ENCODE peak calls at places on chromosomes 3 and 15, in ten cellular contexts. K, H, W, S, R, T, D, E, F and Y are unnamed samples. For H3K4me1, the result is how much of the 10 kb centered on the place peaks cover.

GRCh38 chr15:63636518-63637061 is 39.4 kb downstream of the FBXL22 start:
- DNase-seq in K (no peak), H (no peak), W (no peak), S (no peak), R (no peak), T (no peak), D (no peak), E (no peak), F (no peak), Y (no peak)

GRCh38 chr15:62989366-62990055 is 53.0 kb upstream of the TPM1 start:
- DNase-seq in K (no peak), H (no peak), W (no peak), S (no peak), R (no peak), T (no peak), D (no peak), E (no peak), F (no peak), Y (peak)

GRCh38 chr15:66842710-66843441 is 140.8 kb downstream of the SMAD6 start:
- DNase-seq in K (peak), H (peak), W (no peak), S (peak), R (peak), T (peak), D (no peak), E (peak), F (peak), Y (peak)

GRCh38 chr15:68518785-68519430 is 59.9 kb upstream of the CORO2B start:
- DNase-seq in K (no peak), H (no peak), W (no peak), S (no peak), R (no peak), T (no peak), D (no peak), E (no peak), F (no peak), Y (no peak)

GRCh38 chr3:126525091-126525852 is 1.3 kb downstream of the CHST13 start:
- DNase-seq in K (peak), H (no peak), W (no peak), S (no peak), R (no peak), T (no peak), D (no peak), E (peak), F (no peak), Y (no peak)

GRCh38 chr3:48301814-48302194 is 31.7 kb downstream of the SPINK8 start:
- DNase-seq in K (peak), H (peak), W (no peak), S (peak), R (peak), T (peak), D (no peak), E (peak), F (peak), Y (peak)

GRCh38 chr3:31252216-31253185 is 280.2 kb upstream of the STT3B start:
- DNase-seq in K (no peak), H (no peak), W (no peak), S (no peak), R (no peak), T (no peak), D (no peak), E (no peak), F (no peak), Y (no peak)

GRCh38 chr3:127734754-127735473 is 62.2 kb downstream of the ABTB1 start:
- DNase-seq in K (no peak), H (peak), W (no peak), S (peak), R (peak), T (peak), D (no peak), E (no peak), F (no peak), Y (peak)

GRCh38 chr3:65758871-65759598 is 279.7 kb downstream of the MAGI1 start:
- DNase-seq in K (no peak), H (no peak), W (no peak), S (no peak), R (no peak), T (peak), D (no peak), E (no peak), F (no peak), Y (peak)

GRCh38 chr3:13219077-13219901 is 146.1 kb upstream of the IQSEC1 start:
- DNase-seq in K (peak), H (no peak), W (no peak), S (no peak), R (peak), T (no peak), D (no peak), E (no peak), F (no peak), Y (peak)

GRCh38 chr3:15982667-15983145 is 184.9 kb upstream of the ANKRD28 start:
- DNase-seq in K (no peak), H (peak), W (no peak), S (no peak), R (peak), T (peak), D (peak), E (no peak), F (no peak), Y (peak)

GRCh38 chr3:162295323-162295983 is 798.8 kb downstream of the OTOL1 start:
- DNase-seq in K (no peak), H (peak), W (no peak), S (no peak), R (no peak), T (peak), D (peak), E (no peak), F (no peak), Y (peak)

GRCh38 chr15:55183679-55184078 is 13.1 kb downstream of the RSL24D1 start:
- DNase-seq in K (no peak), H (no peak), W (no peak), S (no peak), R (no peak), T (no peak), D (no peak), E (no peak), F (no peak), Y (no peak)

GRCh38 chr3:12905316-12906071 is 64.1 kb upstream of the RPL32 start:
- DNase-seq in K (peak), H (no peak), W (no peak), S (no peak), R (no peak), T (no peak), D (no peak), E (peak), F (no peak), Y (no peak)

GRCh38 chr3:54939591-54940300 is 11.9 kb upstream of the LRTM1 start:
- DNase-seq in K (no peak), H (no peak), W (no peak), S (no peak), R (no peak), T (no peak), D (no peak), E (no peak), F (no peak), Y (peak)

GRCh38 chr3:12370758-12371157 is 81.9 kb downstream of the PPARG start:
- DNase-seq in K (no peak), H (peak), W (peak), S (no peak), R (no peak), T (peak), D (no peak), E (no peak), F (no peak), Y (peak)

GRCh38 chr3:141184430-141184829 is 47.2 kb upstream of the PXYLP1 start:
- DNase-seq in K (no peak), H (no peak), W (no peak), S (no peak), R (no peak), T (no peak), D (no peak), E (no peak), F (no peak), Y (no peak)

GRCh38 chr15:55588070-55588817 is at the start of gene PYGO1:
- DNase-seq in K (peak), H (peak), W (peak), S (peak), R (peak), T (peak), D (no peak), E (peak), F (peak), Y (peak)

GRCh38 chr15:85361306-85361705 is 19.1 kb upstream of the AKAP13 start:
- DNase-seq in K (no peak), H (no peak), W (no peak), S (no peak), R (no peak), T (no peak), D (no peak), E (no peak), F (no peak), Y (no peak)

GRCh38 chr15:25439456-25439836 is 622 bp upstream of the UBE3A start:
- DNase-seq in K (no peak), H (no peak), W (no peak), S (no peak), R (no peak), T (peak), D (no peak), E (no peak), F (no peak), Y (peak)

GRCh38 chr15:88454867-88455810 is 12.0 kb downstream of the MRPL46 start:
- DNase-seq in K (peak), H (peak), W (peak), S (peak), R (peak), T (peak), D (peak), E (peak), F (peak), Y (peak)

GRCh38 chr3:82055792-82056191 is 294.3 kb upstream of the GBE1 start:
- DNase-seq in K (no peak), H (no peak), W (no peak), S (no peak), R (no peak), T (no peak), D (no peak), E (no peak), F (no peak), Y (no peak)

GRCh38 chr3:197260491-197261163 is 37.8 kb downstream of the DLG1 start:
- DNase-seq in K (no peak), H (peak), W (no peak), S (no peak), R (no peak), T (no peak), D (no peak), E (no peak), F (no peak), Y (no peak)

GRCh38 chr3:188649521-188649920 is 495.6 kb downstream of the LPP start:
- DNase-seq in K (no peak), H (no peak), W (no peak), S (no peak), R (no peak), T (no peak), D (no peak), E (no peak), F (no peak), Y (no peak)

GRCh38 chr15:54884312-54884711 is 312.4 kb downstream of the RSL24D1 start:
- DNase-seq in K (no peak), H (no peak), W (no peak), S (no peak), R (no peak), T (no peak), D (no peak), E (no peak), F (no peak), Y (no peak)

GRCh38 chr3:106036706-106037105 is 167.9 kb upstream of the CBLB start:
- DNase-seq in K (no peak), H (no peak), W (no peak), S (no peak), R (no peak), T (no peak), D (no peak), E (no peak), F (no peak), Y (no peak)

GRCh38 chr3:165854696-165855095 is 17.5 kb upstream of the BCHE start:
- DNase-seq in K (no peak), H (peak), W (no peak), S (no peak), R (no peak), T (peak), D (no peak), E (no peak), F (no peak), Y (peak)

GRCh38 chr3:59339818-59340217 is 290.0 kb upstream of the CFAP20DC start:
- DNase-seq in K (no peak), H (no peak), W (no peak), S (no peak), R (no peak), T (no peak), D (no peak), E (no peak), F (no peak), Y (no peak)

GRCh38 chr3:31895471-31895870 is 85.6 kb downstream of the OSBPL10 start:
- DNase-seq in K (no peak), H (no peak), W (no peak), S (no peak), R (no peak), T (no peak), D (no peak), E (no peak), F (no peak), Y (no peak)

GRCh38 chr15:69298697-69299441 is at the start of gene PAQR5:
- DNase-seq in K (peak), H (peak), W (peak), S (peak), R (peak), T (peak), D (no peak), E (peak), F (no peak), Y (no peak)

DNA sequence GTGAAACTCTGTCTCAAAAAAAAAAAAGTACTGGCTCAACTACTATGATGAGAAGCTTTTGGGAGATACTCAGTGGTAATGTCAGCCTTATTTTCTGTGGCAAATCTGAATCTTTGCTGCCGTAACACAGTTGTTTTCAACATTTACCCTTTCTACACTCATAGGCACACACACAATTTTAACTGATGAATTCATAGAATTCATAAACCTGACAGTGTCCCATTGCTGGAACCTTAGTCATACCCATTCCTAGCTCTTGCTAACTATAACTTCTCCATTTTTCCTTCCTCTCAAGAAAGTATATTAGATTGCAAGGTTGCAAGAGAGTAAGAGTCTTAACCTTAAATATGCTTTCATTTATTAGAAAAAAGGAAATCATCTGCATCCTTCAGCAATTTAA is 496.6 kb downstream of the FHIT start:
- DNase-seq in K (no peak), H (no peak), W (no peak), S (no peak), R (no peak), T (no peak), D (no peak), E (no peak), F (no peak), Y (no peak)
- TF ChIP-seq CTCF in K (no peak), H (no peak), W (no peak), S (no peak), R (no peak), T (no peak), D (no peak), E (no peak), F (no peak), Y (no peak)

GRCh38 chr3:5023777-5024346 is 44.6 kb downstream of the BHLHE40 start:
- DNase-seq in K (no peak), H (no peak), W (no peak), S (no peak), R (no peak), T (no peak), D (no peak), E (no peak), F (no peak), Y (no peak)
- H3K4me1 ChIP-seq in K (under half), H (under half), W (under half), S (under half), R (under half), T (under half), D (under half), E (under half), F (under half), Y (under half)

DNA sequence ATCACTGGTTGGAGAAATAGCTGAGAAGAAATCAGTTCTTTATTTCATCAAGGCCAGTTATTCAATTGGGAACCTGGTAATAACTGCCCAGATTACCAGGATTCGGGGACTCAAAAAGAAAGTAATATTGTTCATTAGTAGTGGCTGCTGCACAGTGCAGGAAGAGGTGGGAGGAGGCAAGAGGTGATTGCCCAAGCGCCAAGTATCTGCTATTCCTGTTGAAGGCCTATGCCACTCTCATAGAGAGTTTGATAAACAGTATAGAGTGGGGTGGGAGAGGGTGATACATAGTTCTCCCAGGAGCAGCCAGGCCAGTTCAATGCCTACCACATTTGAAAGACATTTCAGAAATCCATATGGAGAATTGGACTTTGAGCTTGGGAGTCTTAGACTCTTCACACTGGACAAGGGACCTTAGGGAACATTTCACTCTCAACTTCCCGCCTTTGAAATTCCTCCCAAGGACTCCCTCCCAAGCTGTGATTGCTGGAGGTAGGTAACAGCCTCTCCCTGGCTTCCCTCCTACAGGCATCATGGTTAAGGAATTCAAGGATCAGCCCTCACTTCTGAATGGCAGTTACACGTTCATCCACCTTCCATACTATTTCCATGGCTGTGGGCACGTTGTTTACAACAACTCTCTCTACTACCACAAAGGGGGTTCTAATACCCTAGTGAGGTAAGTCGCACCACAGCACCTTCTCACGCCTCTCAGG is 59.8 kb downstream of the GLDN start:
- DNase-seq in K (no peak), H (no peak), W (peak), S (no peak), R (no peak), T (no peak), D (no peak), E (no peak), F (no peak), Y (no peak)
- TF ChIP-seq CTCF in K (no peak), H (no peak), W (no peak), S (no peak), R (no peak), T (no peak), D (no peak), E (no peak), F (no peak), Y (no peak)

GRCh38 chr15:98731712-98732450 is 83.5 kb downstream of the IGF1R start:
- DNase-seq in K (no peak), H (no peak), W (no peak), S (no peak), R (no peak), T (no peak), D (no peak), E (no peak), F (no peak), Y (no peak)

GRCh38 chr15:98730860-98731711 is 82.7 kb downstream of the IGF1R start:
- DNase-seq in K (no peak), H (no peak), W (no peak), S (no peak), R (no peak), T (no peak), D (no peak), E (no peak), F (no peak), Y (no peak)

GRCh38 chr15:98734472-98735284 is 86.3 kb downstream of the IGF1R start:
- DNase-seq in K (no peak), H (no peak), W (no peak), S (no peak), R (no peak), T (peak), D (no peak), E (no peak), F (no peak), Y (peak)

GRCh38 chr15:98735304-98735703 is 87.0 kb downstream of the IGF1R start:
- DNase-seq in K (no peak), H (no peak), W (no peak), S (no peak), R (no peak), T (no peak), D (no peak), E (no peak), F (no peak), Y (no peak)

DNA sequence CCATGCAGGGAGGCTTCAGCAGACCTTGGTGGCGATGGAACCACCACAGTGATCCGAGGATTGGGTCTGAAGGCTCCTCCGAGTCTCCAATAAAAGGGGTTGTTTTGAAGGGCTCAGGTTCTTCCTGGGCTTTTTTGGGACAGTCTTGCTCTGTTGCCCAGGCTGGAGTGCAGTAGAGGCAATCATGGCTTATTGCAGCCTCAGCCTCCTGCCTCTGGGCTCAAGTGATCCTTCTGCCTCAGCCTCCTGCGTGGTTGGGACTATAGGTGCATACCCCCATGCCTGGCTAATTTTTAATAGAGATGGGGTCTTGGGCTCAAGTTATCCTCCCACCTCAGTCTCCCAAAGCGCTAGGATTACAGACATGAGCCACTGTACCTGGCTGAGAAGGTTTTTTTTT is 84.8 kb downstream of the IGF1R start:
- DNase-seq in K (no peak), H (no peak), W (no peak), S (no peak), R (no peak), T (no peak), D (no peak), E (no peak), F (no peak), Y (no peak)
- H3K4me1 ChIP-seq in K (under half), H (half or more), W (under half), S (under half), R (half or more), T (under half), D (half or more), E (under half), F (under half), Y (under half)

GRCh38 chr3:183188895-183189462 is 26.4 kb upstream of the LAMP3 start:
- DNase-seq in K (no peak), H (peak), W (peak), S (no peak), R (peak), T (peak), D (no peak), E (peak), F (no peak), Y (no peak)
- TF ChIP-seq CTCF in K (no peak), H (peak), W (peak), S (peak), R (peak), T (peak), D (peak), E (peak), F (no peak), Y (peak)

GRCh38 chr3:42055291-42055690 is 35.9 kb upstream of the TRAK1 start:
- DNase-seq in K (no peak), H (no peak), W (no peak), S (no peak), R (no peak), T (peak), D (no peak), E (no peak), F (no peak), Y (peak)
- H3K4me1 ChIP-seq in K (under half), H (under half), W (under half), S (under half), R (half or more), T (under half), D (under half), E (under half), F (under half), Y (under half)

GRCh38 chr3:119559441-119559963 is at the start of gene CD80:
- DNase-seq in K (peak), H (peak), W (peak), S (peak), R (peak), T (peak), D (peak), E (peak), F (no peak), Y (peak)
- TF ChIP-seq CTCF in K (peak), H (peak), W (peak), S (peak), R (no peak), T (peak), D (peak), E (peak), F (no peak), Y (peak)